ENCODE peak calls at places on chromosomes 5 and 9, in four cellular contexts. W is HepG2, T is SK-N-SH, O is GM12878. Y is an unnamed sample.

GRCh38 chr5:141757402-141757801 is 75.4 kb upstream of the ARAP3 start:
- DNase-seq in T (peak; percentile 80), W (no peak), O (no peak), Y (no peak)

GRCh38 chr9:36401179-36401740 is 1.2 kb upstream of the RNF38 start:
- DNase-seq in O (peak; percentile 19), T (peak; percentile 94), W (peak; percentile 48), Y (no peak)

GRCh38 chr5:1212271-1212670 is 10.9 kb downstream of the SLC6A19 start:
- DNase-seq in O (no peak), W (no peak), T (no peak), Y (no peak)

GRCh38 chr5:40799248-40799647 is 1.1 kb upstream of the PRKAA1 start:
- DNase-seq in O (no peak), W (no peak), T (no peak), Y (no peak)

GRCh38 chr9:86175743-86176456 is 76.5 kb upstream of the GOLM1 start:
- DNase-seq in W (no peak), O (no peak), T (peak; percentile 58), Y (no peak)

GRCh38 chr5:53161876-53162275 is 52.3 kb upstream of the MOCS2 start:
- DNase-seq in O (no peak), W (no peak), T (no peak), Y (no peak)

GRCh38 chr9:591292-591691 is 250.2 kb upstream of the DMRT1 start:
- DNase-seq in T (no peak), W (no peak), O (no peak), Y (no peak)

GRCh38 chr9:30235564-30235963 is 2148.9 kb upstream of the ACO1 start:
- DNase-seq in O (no peak), T (no peak), W (no peak), Y (no peak)

GRCh38 chr9:122518841-122519240 is at the start of gene OR1J4:
- DNase-seq in O (no peak), T (no peak), W (no peak), Y (no peak)

GRCh38 chr9:133895335-133895734 is 96.8 kb downstream of the VAV2 start:
- DNase-seq in W (no peak), O (no peak), T (no peak), Y (no peak)

GRCh38 chr5:89396262-89396975 is 513.4 kb upstream of the MEF2C start:
- DNase-seq in T (no peak), W (no peak), O (peak; percentile 57), Y (no peak)

GRCh38 chr9:136725612-136726011 is 13.2 kb downstream of the DIPK1B start:
- DNase-seq in W (no peak), O (no peak), T (no peak), Y (no peak)

GRCh38 chr9:20728493-20729220 is 44.6 kb downstream of the FOCAD start:
- DNase-seq in O (no peak), T (no peak), W (no peak), Y (no peak)

GRCh38 chr5:111252799-111253564 is 28.8 kb downstream of the CAMK4 start:
- DNase-seq in W (no peak), T (no peak), O (no peak), Y (no peak)

GRCh38 chr9:127858041-127858512 is 3.6 kb upstream of the ENG start:
- DNase-seq in O (no peak), W (no peak), T (peak; percentile 82), Y (no peak)

GRCh38 chr5:165495829-165496380 is 1990.5 kb downstream of the MAT2B start:
- DNase-seq in T (no peak), O (no peak), W (no peak), Y (no peak)

GRCh38 chr5:107933326-107933725 is 262.6 kb upstream of the EFNA5 start:
- DNase-seq in O (no peak), T (no peak), W (no peak), Y (no peak)

GRCh38 chr5:19695248-19695647 is 292.8 kb downstream of the CDH18 start:
- DNase-seq in T (no peak), W (no peak), O (no peak), Y (no peak)

GRCh38 chr5:31173621-31174020 is 19.9 kb upstream of the CDH6 start:
- DNase-seq in T (no peak), O (no peak), W (no peak), Y (no peak)

GRCh38 chr5:39447059-39447458 is 22.3 kb upstream of the DAB2 start:
- DNase-seq in T (no peak), O (no peak), W (no peak), Y (no peak)

GRCh38 chr5:109411627-109412026 is 1.9 kb upstream of the PJA2 start:
- DNase-seq in O (no peak), T (no peak), W (no peak), Y (no peak)

GRCh38 chr5:143454936-143455516 is 51.5 kb upstream of the NR3C1 start:
- DNase-seq in W (no peak), O (no peak), T (no peak), Y (no peak)

GRCh38 chr5:44542470-44542869 is 153.2 kb upstream of the FGF10 start:
- DNase-seq in O (no peak), T (no peak), W (no peak), Y (no peak)

GRCh38 chr5:33854733-33855151 is 37.0 kb downstream of the ADAMTS12 start:
- DNase-seq in W (peak; percentile 55), O (no peak), T (no peak), Y (no peak)

GRCh38 chr5:176985516-176985915 is 21.1 kb downstream of the UIMC1 start:
- DNase-seq in O (no peak), W (no peak), T (no peak), Y (no peak)

GRCh38 chr9:7216004-7216821 is 458.4 kb downstream of the KDM4C start:
- DNase-seq in O (no peak), W (peak; percentile 13), T (no peak), Y (no peak)

GRCh38 chr5:119930490-119930889 is 301.1 kb downstream of the FAM170A start:
- DNase-seq in T (no peak), W (no peak), O (no peak), Y (no peak)

GRCh38 chr5:111772456-111772855 is 15.5 kb upstream of the NREP start:
- DNase-seq in O (no peak), T (no peak), W (no peak), Y (peak; percentile 54)

GRCh38 chr9:132743886-132744544 is 73.8 kb downstream of the GTF3C4 start:
- DNase-seq in O (no peak), W (no peak), T (peak; percentile 15), Y (no peak)

GRCh38 chr9:99326112-99326916 is 104.2 kb downstream of the SEC61B start:
- DNase-seq in O (no peak), T (no peak), W (no peak), Y (no peak)

GRCh38 chr5:23014251-23014650 is 161.1 kb upstream of the CDH12 start:
- DNase-seq in W (no peak), T (no peak), O (no peak), Y (no peak)

GRCh38 chr5:9644630-9645029 is 14.5 kb upstream of the TAS2R1 start:
- DNase-seq in W (no peak), O (no peak), T (no peak), Y (no peak)

GRCh38 chr5:129161830-129162229 is 67.3 kb downstream of the ISOC1 start:
- DNase-seq in T (no peak), W (no peak), O (no peak), Y (no peak)

GRCh38 chr5:115602585-115603125 is 376 bp upstream of the TICAM2 start:
- DNase-seq in O (no peak), W (no peak), T (no peak), Y (no peak)
- H3K4me1 ChIP-seq in O (peaks cover 22% of the 10 kb centered on the region), W (no peaks in the 10 kb centered on the region), T (peaks cover 1% of the 10 kb centered on the region), Y (peaks cover 6% of the 10 kb centered on the region)

GRCh38 chr5:138344887-138345622 is 7.0 kb downstream of the FAM53C start:
- DNase-seq in O (no peak), T (no peak), W (no peak), Y (no peak)
- TF ChIP-seq TCF12 in O (no peak), T (no peak), W (no peak), Y (no peak)

DNA sequence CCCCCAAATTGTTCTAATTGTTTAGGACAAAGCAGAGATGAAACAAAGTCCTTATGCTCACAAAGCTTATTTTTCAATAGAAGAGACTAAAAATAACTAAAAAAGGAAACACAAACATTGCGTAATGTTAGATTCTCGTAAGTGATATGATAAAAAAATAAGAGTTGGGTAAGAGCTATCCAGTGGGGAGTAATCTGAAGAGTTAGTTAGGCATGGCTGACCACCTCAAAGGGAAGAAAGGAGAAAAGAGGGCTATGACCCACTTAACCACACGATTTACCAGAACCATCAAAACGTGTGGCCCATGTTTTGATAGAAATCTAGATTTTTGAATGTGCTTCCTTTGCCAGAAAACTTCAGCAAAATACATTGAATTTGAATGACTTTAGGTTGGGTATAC is 1296.8 kb upstream of the NUDT12 start:
- DNase-seq in T (no peak), O (no peak), W (no peak), Y (no peak)
- H3K4me1 ChIP-seq in T (no peaks in the 10 kb centered on the region), O (no peaks in the 10 kb centered on the region), W (no peaks in the 10 kb centered on the region), Y (no peaks in the 10 kb centered on the region)

DNA sequence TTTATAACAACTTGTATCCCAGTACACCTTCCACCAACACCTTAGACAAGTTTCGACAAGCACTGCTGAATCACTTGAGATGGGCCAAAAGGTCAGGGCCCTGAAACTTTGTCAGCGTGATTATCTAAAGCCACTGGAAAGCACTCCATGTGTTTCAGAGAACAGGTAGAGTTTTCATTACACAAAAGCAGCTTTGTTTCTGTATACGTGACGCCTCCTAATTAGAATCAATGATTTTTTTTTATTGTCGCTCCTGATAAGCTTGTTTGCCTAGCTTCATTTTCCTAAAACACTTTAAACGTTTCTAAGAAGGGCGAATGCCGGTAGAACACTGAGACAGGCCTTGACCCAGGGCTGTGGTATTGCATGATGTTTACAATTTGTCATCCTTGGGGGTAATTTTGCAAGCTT is 193.8 kb downstream of the GLIS3 start:
- DNase-seq in O (no peak), T (no peak), W (peak; percentile 21), Y (no peak)
- TF ChIP-seq TCF12 in O (no peak), T (no peak), W (no peak), Y (no peak)

GRCh38 chr5:150182774-150183173 is 7.1 kb upstream of the SLC6A7 start:
- DNase-seq in W (no peak), O (no peak), T (no peak), Y (no peak)
- H3K4me1 ChIP-seq in W (peaks cover 37% of the 10 kb centered on the region), O (no peaks in the 10 kb centered on the region), T (no peaks in the 10 kb centered on the region), Y (peaks cover 5% of the 10 kb centered on the region)

DNA sequence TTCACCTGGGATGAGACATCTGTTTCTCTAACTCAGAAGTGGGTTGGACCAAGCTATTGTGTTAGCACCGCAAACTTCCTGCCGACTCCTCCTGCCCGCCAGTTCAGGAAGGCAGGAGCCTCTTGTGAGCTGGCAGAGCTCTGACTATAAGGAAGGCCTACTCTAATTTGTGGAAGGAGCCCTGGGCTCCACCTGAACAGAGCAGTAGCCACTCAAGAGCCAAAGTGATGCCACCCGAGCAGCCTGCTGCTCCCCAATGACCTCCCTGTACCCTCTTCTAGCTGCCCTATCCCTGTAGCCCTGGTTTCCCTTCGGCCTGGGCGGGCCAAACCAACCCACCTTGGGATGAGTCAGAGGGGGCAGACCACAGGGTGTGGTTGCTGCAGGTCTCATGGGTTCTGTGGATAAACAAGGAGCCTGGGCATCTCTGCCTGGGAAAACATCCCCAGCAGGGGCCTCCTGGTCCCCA is 81.6 kb downstream of the PSD2 start:
- DNase-seq in O (no peak), T (no peak), W (no peak), Y (no peak)
- TF ChIP-seq TCF12 in O (no peak), T (no peak), W (no peak), Y (no peak)